ENCODE peak calls at places on chromosomes 6 and 20, in seven cellular contexts. K is SK-N-SH, G is GM12892, X is GM12878, Q is H1, P is K562, E is HepG2. C is an unnamed sample.

GRCh38 chr6:44622555-44622954 is 235.0 kb downstream of the CDC5L start:
- DNase-seq in K (no peak), G (no peak), X (no peak), Q (no peak), P (no peak), E (no peak), C (no peak)

GRCh38 chr6:142406131-142406530 is 104.3 kb downstream of the ADGRG6 start:
- DNase-seq in K (no peak), G (no peak), X (no peak), Q (no peak), P (no peak), E (peak), C (no peak)

GRCh38 chr6:159892053-159892452 is 1.3 kb downstream of the MAS1 start:
- DNase-seq in K (no peak), G (no peak), X (no peak), Q (no peak), P (no peak), E (no peak), C (no peak)

GRCh38 chr6:84428300-84428907 is 201.0 kb upstream of the CEP162 start:
- DNase-seq in K (peak), G (no peak), X (no peak), Q (no peak), P (peak), E (peak), C (no peak)

GRCh38 chr6:170439366-170440351 is 113.4 kb downstream of the PSMB1 start:
- DNase-seq in K (peak), G (no peak), X (no peak), Q (no peak), P (no peak), E (no peak), C (no peak)

GRCh38 chr20:46303176-46303956 is 4.9 kb downstream of the CDH22 start:
- DNase-seq in K (no peak), G (no peak), X (no peak), Q (no peak), P (no peak), E (no peak), C (no peak)

GRCh38 chr20:38804682-38805501 is 605 bp upstream of the PPP1R16B start:
- DNase-seq in K (no peak), G (peak), X (peak), Q (peak), P (peak), E (no peak), C (peak)

GRCh38 chr6:20630617-20631448 is 96.6 kb downstream of the CDKAL1 start:
- DNase-seq in K (no peak), G (no peak), X (peak), Q (no peak), P (no peak), E (peak), C (no peak)

GRCh38 chr6:110399219-110400071 is 15.9 kb downstream of the DDO start:
- DNase-seq in K (no peak), G (no peak), X (no peak), Q (no peak), P (no peak), E (no peak), C (no peak)

GRCh38 chr6:31651602-31652191 is 764 bp downstream of the BAG6 start:
- DNase-seq in K (peak), G (no peak), X (no peak), Q (peak), P (peak), E (peak), C (no peak)

GRCh38 chr6:2524090-2524489 is 226.6 kb downstream of the MYLK4 start:
- DNase-seq in K (no peak), G (no peak), X (no peak), Q (no peak), P (peak), E (peak), C (no peak)

GRCh38 chr6:63643862-63644261 is 8.3 kb downstream of the PHF3 start:
- DNase-seq in K (no peak), G (no peak), X (no peak), Q (no peak), P (no peak), E (no peak), C (no peak)

GRCh38 chr6:113447088-113447831 is 409.9 kb upstream of the MARCKS start:
- DNase-seq in K (no peak), G (no peak), X (no peak), Q (no peak), P (no peak), E (no peak), C (no peak)

GRCh38 chr20:58839474-58839874 is 11.2 kb downstream of the GNAS-AS1 start:
- DNase-seq in K (peak), G (no peak), X (no peak), Q (no peak), P (peak), E (peak), C (no peak)

GRCh38 chr20:46192376-46192944 is 74.3 kb downstream of the CD40 start:
- DNase-seq in K (peak), G (no peak), X (no peak), Q (no peak), P (no peak), E (no peak), C (no peak)

GRCh38 chr20:50397058-50397457 is 113.1 kb upstream of the PTPN1 start:
- DNase-seq in K (no peak), G (no peak), X (no peak), Q (no peak), P (no peak), E (no peak), C (no peak)

GRCh38 chr6:11911535-11911934 is 100.6 kb upstream of the HIVEP1 start:
- DNase-seq in K (no peak), G (no peak), X (no peak), Q (no peak), P (no peak), E (no peak), C (no peak)

GRCh38 chr6:69631552-69632346 is 165.1 kb downstream of the LMBRD1 start:
- DNase-seq in K (no peak), G (no peak), X (no peak), Q (no peak), P (no peak), E (no peak), C (no peak)

GRCh38 chr6:117906905-117907599 is at the start of gene SLC35F1:
- DNase-seq in K (peak), G (peak), X (no peak), Q (no peak), P (peak), E (peak), C (peak)

GRCh38 chr6:139753198-139753861 is 378.9 kb upstream of the CITED2 start:
- DNase-seq in K (no peak), G (no peak), X (no peak), Q (no peak), P (no peak), E (peak), C (no peak)

GRCh38 chr20:44173846-44174245 is 13.1 kb downstream of the JPH2 start:
- DNase-seq in K (no peak), G (no peak), X (no peak), Q (no peak), P (no peak), E (no peak), C (no peak)

GRCh38 chr20:11013801-11014200 is 340.0 kb upstream of the JAG1 start:
- DNase-seq in K (no peak), G (no peak), X (no peak), Q (no peak), P (no peak), E (no peak), C (no peak)

GRCh38 chr6:9172096-9172495 is 736.8 kb upstream of the SLC35B3 start:
- DNase-seq in K (no peak), G (no peak), X (no peak), Q (no peak), P (no peak), E (no peak), C (no peak)

GRCh38 chr6:108653864-108654402 is 93.2 kb downstream of the FOXO3 start:
- DNase-seq in K (no peak), G (no peak), X (no peak), Q (no peak), P (no peak), E (no peak), C (no peak)

GRCh38 chr20:41072099-41072798 is 43.6 kb downstream of the TOP1 start:
- DNase-seq in K (no peak), G (no peak), X (no peak), Q (no peak), P (no peak), E (no peak), C (no peak)
- TF ChIP-seq POLR2AphosphoS5 in K (no peak), G (no peak), X (no peak), Q (no peak), P (no peak), E (no peak), C (no peak)

GRCh38 chr6:47780510-47781356 is 1.1 kb upstream of the OPN5 start:
- DNase-seq in K (peak), G (no peak), X (no peak), Q (peak), P (peak), E (peak), C (no peak)
- TF ChIP-seq TAF1 in K (no peak), G (no peak), X (no peak), Q (no peak), P (no peak), E (no peak), C (no peak)

DNA sequence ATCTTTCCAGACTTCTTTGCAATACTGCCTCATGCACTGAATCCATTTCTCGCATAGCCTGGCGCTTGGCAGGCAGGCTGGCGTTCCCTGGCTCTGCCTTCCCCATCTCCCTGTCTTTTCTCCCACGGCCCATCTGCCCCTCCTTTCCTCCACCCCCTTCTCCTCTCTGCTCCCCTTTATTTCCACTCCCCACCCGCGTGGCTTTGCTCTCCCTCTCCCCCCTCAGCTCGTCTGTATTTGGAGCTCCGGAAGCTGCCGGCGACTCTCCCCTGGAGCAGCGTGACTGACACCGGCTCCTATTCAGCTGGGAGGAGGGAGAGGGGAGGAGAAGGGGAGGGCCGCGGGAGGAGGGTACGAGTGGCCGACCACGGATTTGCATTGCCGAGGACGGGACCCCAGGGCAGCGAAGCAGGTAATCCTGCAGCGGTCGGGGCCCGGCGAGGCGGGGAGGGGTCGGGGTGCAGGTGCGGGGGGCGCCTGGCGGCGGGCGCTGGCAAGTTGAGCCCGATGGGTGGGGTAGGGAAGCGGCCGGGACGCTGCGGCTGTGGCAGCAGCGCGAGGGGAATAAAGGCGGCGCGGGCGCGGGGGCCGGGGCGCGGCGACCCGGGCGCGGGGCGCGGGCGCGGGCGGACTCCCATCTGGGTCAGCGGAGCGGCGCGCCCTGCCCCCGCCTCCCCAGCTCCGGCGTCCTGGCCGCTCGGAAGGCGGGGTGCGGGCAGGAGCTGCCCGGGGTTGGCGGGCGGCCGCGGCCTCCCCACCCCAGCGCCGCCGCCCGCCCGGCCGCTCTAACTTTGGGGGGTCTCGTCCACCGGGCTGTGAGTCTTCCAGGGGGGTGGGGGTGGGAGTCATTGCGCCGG is at the start of gene CAP2:
- DNase-seq in K (peak), G (no peak), X (no peak), Q (peak), P (no peak), E (peak), C (no peak)
- TF ChIP-seq POLR2AphosphoS5 in K (no peak), G (no peak), X (no peak), Q (peak), P (no peak), E (peak), C (no peak)

DNA sequence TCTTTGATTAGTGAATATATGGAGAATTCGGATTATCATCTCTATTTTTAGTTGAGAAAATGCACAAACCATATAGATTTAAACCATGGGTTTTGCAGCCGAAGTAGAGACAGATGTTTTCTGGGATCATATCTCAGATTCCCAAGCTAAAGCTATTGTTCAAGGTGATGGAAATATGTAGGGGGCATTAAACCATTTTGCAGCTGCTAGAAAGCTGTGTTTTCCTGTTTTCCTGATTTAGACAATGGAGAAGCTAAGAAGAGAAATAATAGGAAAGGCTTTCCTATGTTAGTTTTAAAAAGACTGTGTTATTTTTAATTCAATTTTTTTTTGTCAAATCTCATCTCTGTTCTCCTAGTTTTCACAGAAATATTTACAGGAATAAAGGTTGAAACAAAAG is 6.2 kb downstream of the CD93 start:
- DNase-seq in K (no peak), G (no peak), X (no peak), Q (no peak), P (no peak), E (no peak), C (no peak)
- TF ChIP-seq TAF1 in K (no peak), G (no peak), X (no peak), Q (no peak), P (no peak), E (no peak), C (no peak)

DNA sequence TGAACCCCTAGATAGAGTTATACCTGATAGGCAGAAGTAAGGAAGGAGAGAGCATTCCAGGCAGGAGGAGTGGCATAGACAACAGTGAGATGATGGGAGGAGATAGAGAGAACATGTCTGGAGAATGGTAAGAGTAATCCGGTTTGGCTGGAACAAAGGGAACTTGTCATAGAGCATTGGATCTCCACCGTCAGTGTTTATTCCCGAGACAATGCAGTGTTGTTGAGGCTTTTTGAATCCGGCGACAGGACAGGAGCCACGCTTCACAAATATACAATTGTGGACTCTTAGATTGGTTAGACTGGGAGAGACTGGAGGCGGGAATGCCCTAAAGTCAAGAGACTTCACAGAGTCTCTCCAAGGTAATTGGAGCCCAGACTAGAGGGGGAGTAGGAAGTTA is 119.8 kb downstream of the ANKS1A start:
- DNase-seq in K (no peak), G (no peak), X (no peak), Q (no peak), P (no peak), E (no peak), C (no peak)
- TF ChIP-seq POLR2AphosphoS5 in K (no peak), G (no peak), X (no peak), Q (no peak), P (no peak), E (no peak), C (no peak)

C was measured in GM12891.